ENCODE peak calls at places on chromosome 6, in five cellular contexts. One of them, this sample, is unnamed.

GRCh38 chr6:65110031-65110430 is 597.0 kb downstream of the EYS start:
- DNase-seq in cardiac fibroblast: no peak
- DNase-seq in GM10248: no peak
- DNase-seq in AG09309: no peak
- DNase-seq in BJ: no peak
- DNase-seq in this sample: no peak

GRCh38 chr6:38234934-38235678 is 404.6 kb downstream of the BTBD9 start:
- DNase-seq in cardiac fibroblast: no peak
- DNase-seq in GM10248: peak
- DNase-seq in AG09309: no peak
- DNase-seq in BJ: no peak
- DNase-seq in this sample: no peak

GRCh38 chr6:91304506-91304905 is 717.6 kb upstream of the MAP3K7 start:
- DNase-seq in cardiac fibroblast: no peak
- DNase-seq in GM10248: no peak
- DNase-seq in AG09309: no peak
- DNase-seq in BJ: no peak
- DNase-seq in this sample: no peak

GRCh38 chr6:135227758-135228157 is 46.6 kb downstream of the MYB start:
- DNase-seq in cardiac fibroblast: no peak
- DNase-seq in GM10248: no peak
- DNase-seq in AG09309: no peak
- DNase-seq in BJ: no peak
- DNase-seq in this sample: no peak

GRCh38 chr6:45229416-45229815 is 98.7 kb upstream of the RUNX2 start:
- DNase-seq in cardiac fibroblast: no peak
- DNase-seq in GM10248: no peak
- DNase-seq in AG09309: no peak
- DNase-seq in BJ: no peak
- DNase-seq in this sample: no peak

GRCh38 chr6:28707387-28708282 is 182.0 kb downstream of the GPX5 start:
- DNase-seq in cardiac fibroblast: no peak
- DNase-seq in GM10248: no peak
- DNase-seq in AG09309: no peak
- DNase-seq in BJ: no peak
- DNase-seq in this sample: no peak

GRCh38 chr6:99905209-99906106 is 88.6 kb downstream of the MCHR2 start:
- DNase-seq in cardiac fibroblast: peak
- DNase-seq in GM10248: peak
- DNase-seq in AG09309: peak
- DNase-seq in BJ: peak
- DNase-seq in this sample: peak

GRCh38 chr6:138691595-138692057 is 81.9 kb upstream of the CCDC28A start:
- DNase-seq in cardiac fibroblast: peak
- DNase-seq in GM10248: no peak
- DNase-seq in AG09309: peak
- DNase-seq in BJ: no peak
- DNase-seq in this sample: peak

GRCh38 chr6:136037885-136038460 is 186.5 kb downstream of the PDE7B start:
- DNase-seq in cardiac fibroblast: peak
- DNase-seq in GM10248: no peak
- DNase-seq in AG09309: peak
- DNase-seq in BJ: no peak
- DNase-seq in this sample: peak

GRCh38 chr6:135870722-135871121 is 19.2 kb downstream of the PDE7B start:
- DNase-seq in cardiac fibroblast: peak
- DNase-seq in GM10248: no peak
- DNase-seq in AG09309: no peak
- DNase-seq in BJ: no peak
- DNase-seq in this sample: no peak

GRCh38 chr6:90098637-90099036 is 198.0 kb downstream of the BACH2 start:
- DNase-seq in cardiac fibroblast: peak
- DNase-seq in GM10248: no peak
- DNase-seq in AG09309: no peak
- DNase-seq in BJ: no peak
- DNase-seq in this sample: no peak

GRCh38 chr6:56188429-56188828 is 59.0 kb downstream of the COL21A1 start:
- DNase-seq in cardiac fibroblast: no peak
- DNase-seq in GM10248: no peak
- DNase-seq in AG09309: no peak
- DNase-seq in BJ: no peak
- DNase-seq in this sample: no peak

GRCh38 chr6:53527249-53527765 is 17.6 kb downstream of the GCLC start:
- DNase-seq in cardiac fibroblast: no peak
- DNase-seq in GM10248: no peak
- DNase-seq in AG09309: no peak
- DNase-seq in BJ: no peak
- DNase-seq in this sample: no peak

GRCh38 chr6:19945843-19946358 is 108.7 kb downstream of the ID4 start:
- DNase-seq in cardiac fibroblast: no peak
- DNase-seq in GM10248: no peak
- DNase-seq in AG09309: no peak
- DNase-seq in BJ: no peak
- DNase-seq in this sample: no peak

GRCh38 chr6:22113046-22113766 is 183.6 kb downstream of the PRL start:
- DNase-seq in cardiac fibroblast: peak
- DNase-seq in GM10248: no peak
- DNase-seq in AG09309: peak
- DNase-seq in BJ: peak
- DNase-seq in this sample: peak

GRCh38 chr6:26270121-26270861 is 94.7 kb upstream of the BTN3A2 start:
- DNase-seq in cardiac fibroblast: no peak
- DNase-seq in GM10248: no peak
- DNase-seq in AG09309: no peak
- DNase-seq in BJ: no peak
- DNase-seq in this sample: no peak

GRCh38 chr6:5083307-5083583 is 1.9 kb upstream of the PPP1R3G start:
- DNase-seq in cardiac fibroblast: no peak
- DNase-seq in GM10248: no peak
- DNase-seq in AG09309: no peak
- DNase-seq in BJ: no peak
- DNase-seq in this sample: no peak

GRCh38 chr6:26521485-26522391 is 16.4 kb upstream of the HMGN4 start:
- DNase-seq in cardiac fibroblast: peak
- DNase-seq in GM10248: peak
- DNase-seq in AG09309: no peak
- DNase-seq in BJ: no peak
- DNase-seq in this sample: peak

GRCh38 chr6:118677193-118677592 is 25.8 kb upstream of the CEP85L start:
- DNase-seq in cardiac fibroblast: no peak
- DNase-seq in GM10248: no peak
- DNase-seq in AG09309: no peak
- DNase-seq in BJ: no peak
- DNase-seq in this sample: no peak

GRCh38 chr6:36727491-36728021 is 29.9 kb downstream of the RAB44 start:
- DNase-seq in cardiac fibroblast: no peak
- DNase-seq in GM10248: no peak
- DNase-seq in AG09309: no peak
- DNase-seq in BJ: no peak
- DNase-seq in this sample: no peak

GRCh38 chr6:158910484-158911075 is 89.4 kb downstream of the RSPH3 start:
- DNase-seq in cardiac fibroblast: no peak
- DNase-seq in GM10248: peak
- DNase-seq in AG09309: no peak
- DNase-seq in BJ: no peak
- DNase-seq in this sample: no peak

GRCh38 chr6:83708546-83708969 is 343 bp downstream of the SNAP91 start:
- DNase-seq in cardiac fibroblast: no peak
- DNase-seq in GM10248: peak
- DNase-seq in AG09309: no peak
- DNase-seq in BJ: no peak
- DNase-seq in this sample: no peak

GRCh38 chr6:139373154-139373927 is 1.1 kb downstream of the CITED2 start:
- DNase-seq in cardiac fibroblast: peak
- DNase-seq in GM10248: peak
- DNase-seq in AG09309: no peak
- DNase-seq in BJ: no peak
- DNase-seq in this sample: no peak

GRCh38 chr6:123830110-123830509 is 26.4 kb downstream of the NKAIN2 start:
- DNase-seq in cardiac fibroblast: no peak
- DNase-seq in GM10248: no peak
- DNase-seq in AG09309: no peak
- DNase-seq in BJ: no peak
- DNase-seq in this sample: no peak

GRCh38 chr6:122558027-122558426 is 52.2 kb upstream of the PKIB start:
- DNase-seq in cardiac fibroblast: no peak
- DNase-seq in GM10248: no peak
- DNase-seq in AG09309: no peak
- DNase-seq in BJ: no peak
- DNase-seq in this sample: no peak

GRCh38 chr6:36684447-36684812 is 5.9 kb downstream of the CDKN1A start:
- DNase-seq in cardiac fibroblast: no peak
- DNase-seq in GM10248: no peak
- DNase-seq in AG09309: no peak
- DNase-seq in BJ: no peak
- DNase-seq in this sample: no peak

GRCh38 chr6:12014027-12014872 is 2.1 kb downstream of the HIVEP1 start:
- DNase-seq in cardiac fibroblast: peak
- DNase-seq in GM10248: no peak
- DNase-seq in AG09309: no peak
- DNase-seq in BJ: no peak
- DNase-seq in this sample: no peak

GRCh38 chr6:170007468-170008240 is 256.2 kb downstream of the ERMARD start:
- DNase-seq in cardiac fibroblast: no peak
- DNase-seq in GM10248: no peak
- DNase-seq in AG09309: no peak
- DNase-seq in BJ: no peak
- DNase-seq in this sample: no peak

GRCh38 chr6:150406948-150407347 is 38.1 kb downstream of the IYD start:
- DNase-seq in cardiac fibroblast: peak
- DNase-seq in GM10248: no peak
- DNase-seq in AG09309: no peak
- DNase-seq in BJ: no peak
- DNase-seq in this sample: no peak

GRCh38 chr6:141744971-141745370 is 387.8 kb upstream of the GJE1 start:
- DNase-seq in cardiac fibroblast: peak
- DNase-seq in GM10248: no peak
- DNase-seq in AG09309: no peak
- DNase-seq in BJ: no peak
- DNase-seq in this sample: no peak

GRCh38 chr6:1596088-1596852 is 13.4 kb upstream of the FOXC1 start:
- DNase-seq in cardiac fibroblast: peak
- DNase-seq in GM10248: peak
- DNase-seq in AG09309: no peak
- DNase-seq in BJ: no peak
- DNase-seq in this sample: no peak

GRCh38 chr6:30345852-30346251 is 896 bp downstream of the RPP21 start:
- DNase-seq in cardiac fibroblast: no peak
- DNase-seq in GM10248: no peak
- DNase-seq in AG09309: no peak
- DNase-seq in BJ: no peak
- DNase-seq in this sample: no peak

GRCh38 chr6:30350519-30350918 is 5.6 kb downstream of the RPP21 start:
- DNase-seq in cardiac fibroblast: no peak
- DNase-seq in GM10248: no peak
- DNase-seq in AG09309: no peak
- DNase-seq in BJ: no peak
- DNase-seq in this sample: no peak

GRCh38 chr6:30348957-30349356 is 4.0 kb downstream of the RPP21 start:
- DNase-seq in cardiac fibroblast: no peak
- DNase-seq in GM10248: no peak
- DNase-seq in AG09309: no peak
- DNase-seq in BJ: no peak
- DNase-seq in this sample: no peak

GRCh38 chr6:30352550-30352949 is 7.6 kb downstream of the RPP21 start:
- DNase-seq in cardiac fibroblast: no peak
- DNase-seq in GM10248: no peak
- DNase-seq in AG09309: no peak
- DNase-seq in BJ: no peak
- DNase-seq in this sample: no peak

GRCh38 chr6:30349411-30350177 is 4.6 kb downstream of the RPP21 start:
- DNase-seq in cardiac fibroblast: no peak
- DNase-seq in GM10248: no peak
- DNase-seq in AG09309: no peak
- DNase-seq in BJ: no peak
- DNase-seq in this sample: no peak
- TF ChIP-seq CTCF in cardiac fibroblast: no peak
- TF ChIP-seq CTCF in GM10248: no peak
- TF ChIP-seq CTCF in AG09309: no peak
- TF ChIP-seq CTCF in BJ: no peak
- TF ChIP-seq CTCF in this sample: no peak

GRCh38 chr6:42744351-42744890 is 1.5 kb downstream of the TBCC start:
- DNase-seq in cardiac fibroblast: no peak
- DNase-seq in GM10248: no peak
- DNase-seq in AG09309: no peak
- DNase-seq in BJ: no peak
- DNase-seq in this sample: no peak
- TF ChIP-seq CTCF in cardiac fibroblast: no peak
- TF ChIP-seq CTCF in GM10248: no peak
- TF ChIP-seq CTCF in AG09309: no peak
- TF ChIP-seq CTCF in BJ: no peak
- TF ChIP-seq CTCF in this sample: no peak

DNA sequence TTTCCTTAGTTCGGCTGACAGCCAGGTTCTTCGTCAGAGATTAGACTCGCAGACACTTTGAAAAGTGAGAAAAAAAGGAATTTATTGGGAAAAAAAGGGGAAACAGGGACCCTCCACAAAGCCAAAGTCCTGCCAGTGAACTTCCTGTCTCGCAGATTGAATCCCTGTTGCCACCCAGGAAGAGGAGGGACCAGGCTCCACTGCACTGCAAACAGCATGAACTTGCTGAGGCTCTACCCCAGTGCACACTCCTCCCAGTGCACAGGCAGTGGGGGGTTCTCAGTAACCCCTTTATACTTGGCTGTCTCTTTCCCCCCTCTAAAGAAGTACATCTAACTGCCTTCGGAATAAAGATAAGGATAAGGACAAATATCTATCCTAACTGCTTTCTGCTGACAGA is 959.0 kb downstream of the GRIK2 start:
- DNase-seq in cardiac fibroblast: no peak
- DNase-seq in GM10248: no peak
- DNase-seq in AG09309: no peak
- DNase-seq in BJ: no peak
- DNase-seq in this sample: no peak
- TF ChIP-seq CTCF in cardiac fibroblast: no peak
- TF ChIP-seq CTCF in GM10248: no peak
- TF ChIP-seq CTCF in AG09309: no peak
- TF ChIP-seq CTCF in BJ: no peak
- TF ChIP-seq CTCF in this sample: no peak

GRCh38 chr6:23990158-23990557 is 135.9 kb upstream of the NRSN1 start:
- DNase-seq in cardiac fibroblast: no peak
- DNase-seq in GM10248: no peak
- DNase-seq in AG09309: no peak
- DNase-seq in BJ: no peak
- DNase-seq in this sample: no peak
- TF ChIP-seq CTCF in cardiac fibroblast: no peak
- TF ChIP-seq CTCF in GM10248: no peak
- TF ChIP-seq CTCF in AG09309: no peak
- TF ChIP-seq CTCF in BJ: no peak
- TF ChIP-seq CTCF in this sample: no peak

GRCh38 chr6:116096979-116097816 is 3.5 kb upstream of the NT5DC1 start:
- DNase-seq in cardiac fibroblast: peak
- DNase-seq in GM10248: no peak
- DNase-seq in AG09309: no peak
- DNase-seq in BJ: no peak
- DNase-seq in this sample: no peak
- TF ChIP-seq CTCF in cardiac fibroblast: peak
- TF ChIP-seq CTCF in GM10248: peak
- TF ChIP-seq CTCF in AG09309: peak
- TF ChIP-seq CTCF in BJ: peak
- TF ChIP-seq CTCF in this sample: peak

GRCh38 chr6:128276311-128276710 is 244.1 kb downstream of the PTPRK start:
- DNase-seq in cardiac fibroblast: no peak
- DNase-seq in GM10248: no peak
- DNase-seq in AG09309: no peak
- DNase-seq in BJ: no peak
- DNase-seq in this sample: no peak
- TF ChIP-seq CTCF in cardiac fibroblast: no peak
- TF ChIP-seq CTCF in GM10248: no peak
- TF ChIP-seq CTCF in AG09309: no peak
- TF ChIP-seq CTCF in BJ: no peak
- TF ChIP-seq CTCF in this sample: no peak

This sample was measured in AG09319.